ENCODE peak calls at places on chromosomes 6 and 20, in five cellular contexts. One of them, this sample, is unnamed. For H3K27me3, the result is how much of the 10 kb centered on the place peaks cover.

GRCh38 chr6:38604700-38605099 is 35.0 kb downstream of the BTBD9 start:
- DNase-seq in GM23248: no peak
- DNase-seq in transverse colon: no peak
- DNase-seq in uterus: no peak
- DNase-seq in GM23338: no peak
- DNase-seq in this sample: no peak

GRCh38 chr6:105898286-105898685 is 187.8 kb upstream of the PRDM1 start:
- DNase-seq in GM23248: peak
- DNase-seq in transverse colon: peak
- DNase-seq in uterus: no peak
- DNase-seq in GM23338: no peak
- DNase-seq in this sample: no peak

GRCh38 chr6:31715022-31715683 is at the start of gene LY6G6D:
- DNase-seq in GM23248: no peak
- DNase-seq in transverse colon: no peak
- DNase-seq in uterus: no peak
- DNase-seq in GM23338: peak
- DNase-seq in this sample: no peak

GRCh38 chr6:4775591-4776492 is at the start of gene CDYL:
- DNase-seq in GM23248: peak
- DNase-seq in transverse colon: peak
- DNase-seq in uterus: peak
- DNase-seq in GM23338: peak
- DNase-seq in this sample: peak

GRCh38 chr6:161344640-161345039 is 70.8 kb upstream of the AGPAT4 start:
- DNase-seq in GM23248: no peak
- DNase-seq in transverse colon: no peak
- DNase-seq in uterus: no peak
- DNase-seq in GM23338: no peak
- DNase-seq in this sample: no peak

GRCh38 chr20:24165336-24166126 is 177.0 kb upstream of the GGTLC1 start:
- DNase-seq in GM23248: no peak
- DNase-seq in transverse colon: no peak
- DNase-seq in uterus: peak
- DNase-seq in GM23338: no peak
- DNase-seq in this sample: no peak

GRCh38 chr6:151493495-151494234 is at the start of gene CCDC170:
- DNase-seq in GM23248: peak
- DNase-seq in transverse colon: no peak
- DNase-seq in uterus: no peak
- DNase-seq in GM23338: peak
- DNase-seq in this sample: no peak

GRCh38 chr6:46655803-46656202 is 3.0 kb downstream of the SLC25A27 start:
- DNase-seq in GM23248: no peak
- DNase-seq in transverse colon: no peak
- DNase-seq in uterus: no peak
- DNase-seq in GM23338: peak
- DNase-seq in this sample: no peak

GRCh38 chr6:116330511-116330910 is 40.2 kb upstream of the DSE start:
- DNase-seq in GM23248: peak
- DNase-seq in transverse colon: no peak
- DNase-seq in uterus: no peak
- DNase-seq in GM23338: no peak
- DNase-seq in this sample: no peak

GRCh38 chr6:43491750-43492661 is 14.6 kb downstream of the TJAP1 start:
- DNase-seq in GM23248: peak
- DNase-seq in transverse colon: peak
- DNase-seq in uterus: peak
- DNase-seq in GM23338: no peak
- DNase-seq in this sample: peak

GRCh38 chr6:11534561-11534960 is 3.0 kb upstream of the TMEM170B start:
- DNase-seq in GM23248: no peak
- DNase-seq in transverse colon: no peak
- DNase-seq in uterus: no peak
- DNase-seq in GM23338: no peak
- DNase-seq in this sample: no peak

GRCh38 chr20:49344975-49345374 is 67.1 kb upstream of the ZNFX1 start:
- DNase-seq in GM23248: peak
- DNase-seq in transverse colon: peak
- DNase-seq in uterus: peak
- DNase-seq in GM23338: no peak
- DNase-seq in this sample: peak

GRCh38 chr6:150142657-150143501 is at the start of gene PPP1R14C:
- DNase-seq in GM23248: peak
- DNase-seq in transverse colon: peak
- DNase-seq in uterus: no peak
- DNase-seq in GM23338: peak
- DNase-seq in this sample: no peak

GRCh38 chr6:113350521-113350920 is 506.6 kb upstream of the MARCKS start:
- DNase-seq in GM23248: peak
- DNase-seq in transverse colon: no peak
- DNase-seq in uterus: no peak
- DNase-seq in GM23338: no peak
- DNase-seq in this sample: no peak

GRCh38 chr6:147508073-147508870 is at the start of gene SAMD5:
- DNase-seq in GM23248: peak
- DNase-seq in transverse colon: peak
- DNase-seq in uterus: peak
- DNase-seq in GM23338: peak
- DNase-seq in this sample: no peak

GRCh38 chr6:54037277-54037779 is 73.9 kb upstream of the MLIP start:
- DNase-seq in GM23248: no peak
- DNase-seq in transverse colon: no peak
- DNase-seq in uterus: no peak
- DNase-seq in GM23338: no peak
- DNase-seq in this sample: no peak

GRCh38 chr20:50085481-50086365 is 27.2 kb downstream of the UBE2V1 start:
- DNase-seq in GM23248: peak
- DNase-seq in transverse colon: peak
- DNase-seq in uterus: peak
- DNase-seq in GM23338: peak
- DNase-seq in this sample: no peak

GRCh38 chr6:26660096-26660425 is 515 bp upstream of the ZNF322 start:
- DNase-seq in GM23248: peak
- DNase-seq in transverse colon: no peak
- DNase-seq in uterus: no peak
- DNase-seq in GM23338: peak
- DNase-seq in this sample: no peak

GRCh38 chr6:169158750-169159149 is 94.9 kb downstream of the THBS2 start:
- DNase-seq in GM23248: no peak
- DNase-seq in transverse colon: no peak
- DNase-seq in uterus: no peak
- DNase-seq in GM23338: no peak
- DNase-seq in this sample: no peak

GRCh38 chr20:6863355-6863754 is 95.9 kb downstream of the BMP2 start:
- DNase-seq in GM23248: no peak
- DNase-seq in transverse colon: no peak
- DNase-seq in uterus: no peak
- DNase-seq in GM23338: no peak
- DNase-seq in this sample: no peak

GRCh38 chr6:14272111-14273085 is 154.8 kb downstream of the CD83 start:
- DNase-seq in GM23248: peak
- DNase-seq in transverse colon: no peak
- DNase-seq in uterus: no peak
- DNase-seq in GM23338: no peak
- DNase-seq in this sample: no peak

GRCh38 chr6:28207244-28208179 is 17.6 kb upstream of the ZSCAN9 start:
- DNase-seq in GM23248: peak
- DNase-seq in transverse colon: peak
- DNase-seq in uterus: no peak
- DNase-seq in GM23338: peak
- DNase-seq in this sample: no peak

GRCh38 chr6:150723857-150724256 is 124.2 kb downstream of the PLEKHG1 start:
- DNase-seq in GM23248: peak
- DNase-seq in transverse colon: no peak
- DNase-seq in uterus: no peak
- DNase-seq in GM23338: no peak
- DNase-seq in this sample: no peak

GRCh38 chr6:28212510-28213212 is 12.4 kb upstream of the ZSCAN9 start:
- DNase-seq in GM23248: peak
- DNase-seq in transverse colon: peak
- DNase-seq in uterus: no peak
- DNase-seq in GM23338: peak
- DNase-seq in this sample: no peak

GRCh38 chr6:147260091-147260490 is 55.9 kb downstream of the STXBP5 start:
- DNase-seq in GM23248: no peak
- DNase-seq in transverse colon: no peak
- DNase-seq in uterus: no peak
- DNase-seq in GM23338: no peak
- DNase-seq in this sample: no peak

GRCh38 chr6:37507690-37508421 is 8.2 kb upstream of the CCDC167 start:
- DNase-seq in GM23248: no peak
- DNase-seq in transverse colon: peak
- DNase-seq in uterus: no peak
- DNase-seq in GM23338: no peak
- DNase-seq in this sample: no peak

GRCh38 chr6:27667651-27668441 is 194.9 kb upstream of the ZNF184 start:
- DNase-seq in GM23248: peak
- DNase-seq in transverse colon: no peak
- DNase-seq in uterus: no peak
- DNase-seq in GM23338: peak
- DNase-seq in this sample: no peak

GRCh38 chr6:156647440-156647839 is 129.7 kb upstream of the ARID1B start:
- DNase-seq in GM23248: no peak
- DNase-seq in transverse colon: no peak
- DNase-seq in uterus: no peak
- DNase-seq in GM23338: no peak
- DNase-seq in this sample: no peak

GRCh38 chr6:99619409-99619762 is 12.8 kb downstream of the PRDM13 start:
- DNase-seq in GM23248: no peak
- DNase-seq in transverse colon: no peak
- DNase-seq in uterus: no peak
- DNase-seq in GM23338: no peak
- DNase-seq in this sample: no peak

GRCh38 chr6:99617131-99617530 is 10.5 kb downstream of the PRDM13 start:
- DNase-seq in GM23248: no peak
- DNase-seq in transverse colon: no peak
- DNase-seq in uterus: no peak
- DNase-seq in GM23338: no peak
- DNase-seq in this sample: no peak

GRCh38 chr6:99614430-99615161 is 8.0 kb downstream of the PRDM13 start:
- DNase-seq in GM23248: peak
- DNase-seq in transverse colon: peak
- DNase-seq in uterus: no peak
- DNase-seq in GM23338: peak
- DNase-seq in this sample: no peak

GRCh38 chr6:99613705-99614429 is 7.2 kb downstream of the PRDM13 start:
- DNase-seq in GM23248: peak
- DNase-seq in transverse colon: no peak
- DNase-seq in uterus: no peak
- DNase-seq in GM23338: peak
- DNase-seq in this sample: no peak

DNA sequence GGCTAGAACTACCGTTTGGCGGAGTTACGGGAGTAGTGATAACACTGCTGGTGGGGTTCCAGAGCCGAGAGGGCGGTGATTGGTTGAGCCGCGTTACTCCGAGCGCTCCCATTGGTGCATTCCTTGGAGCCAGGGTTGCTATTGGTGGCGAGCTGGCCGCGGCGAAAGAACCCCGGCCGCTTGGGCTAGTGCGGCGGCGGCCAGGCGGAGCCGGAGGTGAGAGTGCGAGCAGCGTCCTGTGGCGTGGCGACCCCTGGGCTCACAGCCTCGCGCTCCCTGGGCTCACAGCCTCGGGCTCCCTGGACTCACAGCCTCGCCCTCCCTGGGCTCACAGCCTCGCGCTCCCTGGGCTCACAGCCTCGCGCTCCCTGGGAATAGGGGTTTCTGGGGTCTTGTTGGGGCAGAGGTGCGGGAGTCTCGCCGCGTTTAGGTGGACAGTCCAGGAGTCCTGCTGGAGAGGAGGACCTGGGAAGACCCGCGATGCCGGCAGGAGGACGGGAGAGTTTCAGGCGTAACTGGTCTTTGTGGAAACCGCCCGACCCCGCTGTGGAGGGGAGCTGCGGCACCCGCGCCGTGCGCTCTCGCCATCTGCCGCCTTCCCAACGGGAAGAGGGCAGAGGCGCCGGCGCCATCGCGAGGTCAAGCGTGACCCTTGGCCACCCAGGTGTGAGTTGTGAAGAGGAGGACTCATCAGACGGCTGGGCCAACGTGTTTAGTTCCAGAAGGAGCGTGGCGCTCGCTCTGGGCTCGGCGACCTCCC is 12.2 kb downstream of the PRDM13 start:
- DNase-seq in GM23248: no peak
- DNase-seq in transverse colon: no peak
- DNase-seq in uterus: no peak
- DNase-seq in GM23338: peak
- DNase-seq in this sample: no peak
- H3K27me3 ChIP-seq in GM23248: half or more
- H3K27me3 ChIP-seq in transverse colon: half or more
- H3K27me3 ChIP-seq in uterus: under half
- H3K27me3 ChIP-seq in GM23338: half or more
- H3K27me3 ChIP-seq in this sample: half or more

DNA sequence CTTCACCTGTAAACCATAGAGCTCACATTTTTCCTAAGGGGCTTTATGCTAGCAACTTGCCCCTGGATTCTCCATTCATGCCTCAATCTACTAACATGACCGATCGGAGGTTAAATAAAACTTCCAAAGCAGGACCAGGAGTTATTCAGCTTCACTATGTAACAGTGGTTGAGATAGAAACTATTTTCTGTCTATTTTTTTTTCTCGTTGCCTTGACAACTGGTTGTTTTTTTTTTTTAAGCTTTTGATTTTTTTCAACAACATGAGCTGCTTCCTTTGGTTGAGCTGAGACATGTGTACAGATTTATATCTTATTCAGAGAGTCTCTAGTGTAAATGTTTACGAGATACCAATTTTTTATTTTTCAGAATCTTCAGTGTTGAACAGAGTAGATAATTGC is 85.7 kb downstream of the SHLD1 start:
- DNase-seq in GM23248: peak
- DNase-seq in transverse colon: no peak
- DNase-seq in uterus: no peak
- DNase-seq in GM23338: no peak
- DNase-seq in this sample: no peak
- H3K27me3 ChIP-seq in GM23248: under half
- H3K27me3 ChIP-seq in transverse colon: under half
- H3K27me3 ChIP-seq in uterus: under half
- H3K27me3 ChIP-seq in GM23338: under half
- H3K27me3 ChIP-seq in this sample: under half

DNA sequence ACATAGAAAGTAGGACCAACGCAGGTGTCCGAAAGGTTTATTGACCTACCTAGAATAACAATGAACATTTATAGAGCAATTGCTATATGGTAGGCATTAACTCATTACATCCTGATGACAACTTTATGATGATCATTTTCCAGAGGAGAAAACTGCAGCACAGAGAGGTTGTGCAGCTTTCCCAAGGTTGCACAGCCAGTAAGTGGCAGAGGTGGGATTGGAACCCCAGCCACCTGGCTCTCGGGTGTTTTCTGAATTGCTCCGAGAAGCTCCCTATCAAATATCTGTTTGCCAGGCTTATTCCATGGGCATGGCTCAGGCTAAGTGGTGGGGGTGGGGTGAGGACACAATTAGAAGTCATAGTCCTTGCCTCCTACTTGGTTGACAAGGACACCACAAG is 24.1 kb upstream of the NFATC2 start:
- DNase-seq in GM23248: no peak
- DNase-seq in transverse colon: no peak
- DNase-seq in uterus: no peak
- DNase-seq in GM23338: no peak
- DNase-seq in this sample: no peak
- H3K27me3 ChIP-seq in GM23248: under half
- H3K27me3 ChIP-seq in transverse colon: under half
- H3K27me3 ChIP-seq in uterus: under half
- H3K27me3 ChIP-seq in GM23338: under half
- H3K27me3 ChIP-seq in this sample: under half

GRCh38 chr20:61821698-61822097 is 244.0 kb downstream of the TAF4 start:
- DNase-seq in GM23248: no peak
- DNase-seq in transverse colon: no peak
- DNase-seq in uterus: no peak
- DNase-seq in GM23338: no peak
- DNase-seq in this sample: no peak
- H3K27me3 ChIP-seq in GM23248: under half
- H3K27me3 ChIP-seq in transverse colon: under half
- H3K27me3 ChIP-seq in uterus: under half
- H3K27me3 ChIP-seq in GM23338: under half
- H3K27me3 ChIP-seq in this sample: under half